ENCODE peak calls at places on chromosomes 12 and 14, in seven cellular contexts. Y is SK-N-SH, N is HCT116, Z is H1, C is GM12878, J is K562, G is HepG2. A is an unnamed sample.

GRCh38 chr12:121279507-121279915 is 17.0 kb downstream of the CAMKK2 start:
- DNase-seq in Y (peak; percentile 62), N (no peak), Z (no peak), C (no peak), J (no peak), G (no peak), A (no peak)

GRCh38 chr12:113664224-113664681 is 192.6 kb upstream of the LHX5 start:
- DNase-seq in Y (no peak), N (no peak), Z (no peak), C (no peak), J (peak; percentile 45), G (no peak), A (no peak)

GRCh38 chr14:90201344-90201743 is 55.0 kb upstream of the PSMC1 start:
- DNase-seq in Y (peak; percentile 49), N (no peak), Z (no peak), C (no peak), J (no peak), G (no peak), A (no peak)

GRCh38 chr12:27975222-27976136 is 2.9 kb upstream of the PTHLH start:
- DNase-seq in Y (peak; percentile 75), N (no peak), Z (peak; percentile 78), C (no peak), J (peak; percentile 85), G (no peak), A (peak; percentile 69)

GRCh38 chr14:44204061-44204815 is 302.8 kb downstream of the FSCB start:
- DNase-seq in Y (no peak), N (no peak), Z (no peak), C (no peak), J (peak; percentile 0), G (no peak), A (no peak)

GRCh38 chr12:15350643-15351042 is 28.3 kb downstream of the PTPRO start:
- DNase-seq in Y (no peak), N (no peak), Z (no peak), C (no peak), J (no peak), G (no peak), A (no peak)

GRCh38 chr14:21308132-21308478 is 28.2 kb downstream of the RPGRIP1 start:
- DNase-seq in Y (no peak), N (no peak), Z (no peak), C (no peak), J (no peak), G (peak; percentile 89), A (peak; percentile 77)

GRCh38 chr14:24818054-24818822 is 184.2 kb upstream of the GZMB start:
- DNase-seq in Y (no peak), N (no peak), Z (no peak), C (no peak), J (peak; percentile 0), G (peak; percentile 99), A (no peak)

GRCh38 chr14:94581127-94581999 is at the start of gene SERPINA5:
- DNase-seq in Y (peak; percentile 80), N (no peak), Z (peak; percentile 62), C (no peak), J (peak; percentile 23), G (peak; percentile 83), A (no peak)

GRCh38 chr12:29763301-29763683 is 20.4 kb downstream of the TMTC1 start:
- DNase-seq in Y (no peak), N (no peak), Z (no peak), C (no peak), J (no peak), G (no peak), A (no peak)

GRCh38 chr12:18139989-18140596 is 50.1 kb upstream of the RERGL start:
- DNase-seq in Y (no peak), N (no peak), Z (no peak), C (no peak), J (peak; percentile 0), G (peak; percentile 4), A (no peak)

GRCh38 chr14:93788557-93789365 is 476 bp upstream of the PRIMA1 start:
- DNase-seq in Y (peak; percentile 90), N (no peak), Z (peak; percentile 74), C (no peak), J (no peak), G (no peak), A (peak; percentile 96)

GRCh38 chr12:124484526-124484953 is 82.9 kb downstream of the NCOR2 start:
- DNase-seq in Y (no peak), N (no peak), Z (no peak), C (no peak), J (no peak), G (no peak), A (no peak)

DNA sequence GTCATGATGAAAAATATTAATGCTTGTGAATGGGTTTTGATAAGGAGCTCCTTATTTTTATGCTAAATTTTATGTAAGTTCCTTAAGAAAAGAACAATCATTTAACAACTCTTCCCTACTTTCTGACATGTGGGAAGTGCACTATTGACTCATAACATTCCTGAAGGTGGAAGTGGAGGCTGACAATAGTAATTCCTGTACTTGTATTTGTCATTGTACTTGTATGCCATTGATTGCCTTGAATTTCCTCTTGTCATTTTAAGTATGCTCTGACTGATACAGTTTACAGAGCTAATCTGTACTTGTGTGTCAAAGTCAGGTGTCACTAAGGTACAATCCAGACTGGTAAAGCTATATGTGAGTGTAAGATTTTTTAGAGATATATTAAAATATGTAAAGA is 440.0 kb downstream of the SLC16A7 start:
- DNase-seq in Y (no peak), N (no peak), Z (no peak), C (no peak), J (no peak), G (no peak), A (no peak)
- TF ChIP-seq JUND in Y (no peak), N (no peak), Z (no peak), C (no peak), J (no peak), G (no peak), A (no peak)

GRCh38 chr12:59252731-59253130 is 332.4 kb upstream of the LRIG3 start:
- DNase-seq in Y (no peak), N (no peak), Z (no peak), C (no peak), J (no peak), G (no peak), A (no peak)

DNA sequence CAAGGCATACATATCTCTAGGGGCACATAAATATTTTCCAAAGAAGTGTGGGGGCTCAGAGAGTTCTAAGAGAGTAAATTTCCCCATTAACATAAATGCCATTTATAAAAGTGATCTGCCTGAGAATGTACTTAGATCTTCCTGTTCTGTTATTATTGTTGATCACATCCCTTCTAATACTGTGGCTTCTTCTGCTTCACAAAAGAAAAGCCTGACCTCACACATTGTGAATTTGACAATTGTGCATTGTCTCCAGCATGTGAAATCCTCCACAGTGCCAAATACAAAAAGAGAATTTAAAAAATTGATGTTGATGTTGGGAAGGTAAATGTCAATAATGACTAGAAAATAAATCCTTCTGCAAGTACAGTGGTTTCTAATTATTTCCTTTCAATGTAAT is 330.5 kb upstream of the LRIG3 start:
- DNase-seq in Y (no peak), N (no peak), Z (no peak), C (no peak), J (no peak), G (no peak), A (no peak)
- TF ChIP-seq JUND in Y (no peak), N (no peak), Z (no peak), C (no peak), J (no peak), G (no peak), A (no peak)

GRCh38 chr12:1559729-1560128 is 34.7 kb downstream of the FBXL14 start:
- DNase-seq in Y (no peak), N (no peak), Z (no peak), C (no peak), J (no peak), G (no peak), A (no peak)
- TF ChIP-seq JUND in Y (no peak), N (no peak), Z (no peak), C (no peak), J (no peak), G (no peak), A (no peak)

GRCh38 chr12:103928736-103929050 is 1.5 kb upstream of the HSP90B1 start:
- DNase-seq in Y (no peak), N (no peak), Z (no peak), C (peak; percentile 80), J (no peak), G (no peak), A (no peak)

GRCh38 chr12:103930787-103931536 is 752 bp downstream of the HSP90B1 start:
- DNase-seq in Y (no peak), N (no peak), Z (no peak), C (no peak), J (peak; percentile 50), G (peak; percentile 13), A (no peak)

GRCh38 chr12:103929909-103930786 is at the start of gene HSP90B1:
- DNase-seq in Y (peak; percentile 97), N (peak; percentile 100), Z (peak; percentile 98), C (peak; percentile 99), J (peak; percentile 100), G (peak; percentile 100), A (peak; percentile 99)

GRCh38 chr12:103933237-103933636 is 3.0 kb downstream of the HSP90B1 start:
- DNase-seq in Y (no peak), N (no peak), Z (no peak), C (no peak), J (no peak), G (no peak), A (no peak)

GRCh38 chr12:103929051-103929908 is 930 bp upstream of the HSP90B1 start:
- DNase-seq in Y (peak; percentile 84), N (peak; percentile 78), Z (peak; percentile 85), C (peak; percentile 72), J (peak; percentile 92), G (peak; percentile 87), A (peak; percentile 82)
- TF ChIP-seq JUND in Y (no peak), N (no peak), Z (no peak), C (no peak), J (no peak), G (no peak), A (no peak)

GRCh38 chr14:32559595-32559994 is 230.5 kb downstream of the AKAP6 start:
- DNase-seq in Y (no peak), N (no peak), Z (no peak), C (no peak), J (no peak), G (no peak), A (no peak)
- TF ChIP-seq JUND in Y (no peak), N (no peak), Z (no peak), C (no peak), J (no peak), G (no peak), A (no peak)

DNA sequence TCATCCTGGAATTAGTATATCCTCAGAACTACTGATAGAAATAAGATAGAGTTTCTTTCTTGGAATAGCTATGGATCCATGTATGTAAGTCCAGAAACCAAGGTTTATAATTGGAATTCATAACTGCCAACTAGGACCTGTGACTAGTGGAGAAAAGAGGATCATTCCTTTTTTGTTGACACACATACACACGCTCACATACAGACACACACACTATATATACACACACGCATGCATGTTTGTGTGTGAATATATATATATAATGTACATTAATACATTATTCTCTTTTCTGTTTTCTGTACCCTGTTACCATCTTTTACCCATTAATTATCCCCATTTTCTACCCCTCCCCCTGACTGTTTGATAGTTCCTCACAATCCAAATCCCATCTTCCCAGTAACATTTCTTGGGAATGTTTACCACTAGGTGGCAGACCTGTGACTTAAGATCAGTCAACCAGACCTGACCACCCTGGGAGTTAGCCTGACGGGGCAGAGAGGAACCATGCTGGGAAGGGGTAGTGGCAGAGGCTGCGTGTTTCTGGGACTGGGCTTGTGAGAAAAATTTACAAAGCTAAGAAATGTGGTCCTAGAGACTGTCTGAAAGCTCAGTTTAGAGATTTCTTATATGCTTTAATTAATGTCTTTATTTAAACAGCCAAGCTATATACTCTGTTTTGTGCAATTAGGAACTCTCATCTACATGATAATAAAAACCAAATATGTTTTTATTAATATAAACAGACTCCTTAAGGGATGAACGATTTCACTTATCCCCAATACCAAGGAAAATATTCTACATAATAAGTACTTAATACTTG is 308.0 kb downstream of the PPFIA2 start:
- DNase-seq in Y (peak; percentile 56), N (peak; percentile 76), Z (peak; percentile 49), C (no peak), J (peak; percentile 27), G (peak; percentile 58), A (peak; percentile 86)
- TF ChIP-seq JUND in Y (no peak), N (no peak), Z (peak; percentile 45), C (no peak), J (no peak), G (no peak), A (no peak)